ENCODE peak calls at places on chromosomes 12 and 14, in eight cellular contexts. Y, A, P, I, K, V, T and O are unnamed samples.

GRCh38 chr12:127770123-127770522 is 496.8 kb upstream of the TMEM132C start:
- DNase-seq in A (no peak), K (no peak), I (no peak), P (no peak), V (no peak), Y (no peak), T (no peak), O (no peak)

GRCh38 chr14:26394114-26394855 is 203.5 kb downstream of the NOVA1 start:
- DNase-seq in T (no peak), Y (peak; percentile 26), A (no peak), K (no peak), I (no peak), V (peak; percentile 36), P (no peak), O (no peak)

GRCh38 chr12:98821849-98822248 is 176.8 kb downstream of the APAF1 start:
- DNase-seq in V (no peak), A (no peak), I (no peak), K (no peak), T (peak; percentile 44), Y (no peak), P (no peak), O (no peak)

GRCh38 chr14:104554088-104554607 is 25.4 kb upstream of the C14orf180 start:
- DNase-seq in A (no peak), V (no peak), I (no peak), Y (peak; percentile 1), K (no peak), P (no peak), T (peak; percentile 3), O (no peak)

GRCh38 chr14:38419579-38419978 is 163.7 kb upstream of the CLEC14A start:
- DNase-seq in V (peak; percentile 30), A (no peak), K (no peak), Y (no peak), P (no peak), T (no peak), I (no peak), O (no peak)

GRCh38 chr12:81610955-81611889 is 147.9 kb downstream of the PPFIA2 start:
- DNase-seq in A (no peak), P (no peak), K (no peak), T (no peak), I (no peak), Y (no peak), V (peak; percentile 33), O (no peak)

GRCh38 chr14:92686411-92686762 is 62.0 kb downstream of the LGMN start:
- DNase-seq in V (no peak), K (no peak), I (no peak), A (no peak), T (no peak), Y (no peak), P (no peak), O (no peak)

GRCh38 chr12:124184456-124184855 is 110.4 kb upstream of the RFLNA start:
- DNase-seq in K (no peak), P (no peak), T (no peak), I (no peak), Y (no peak), V (no peak), A (no peak), O (no peak)

GRCh38 chr12:93632383-93632782 is 44.8 kb upstream of the CRADD start:
- DNase-seq in P (no peak), V (no peak), K (no peak), A (no peak), T (no peak), I (no peak), Y (no peak), O (no peak)

GRCh38 chr12:111685322-111685810 is 390 bp downstream of the BRAP start:
- DNase-seq in K (no peak), V (no peak), I (no peak), Y (no peak), P (no peak), A (no peak), T (no peak), O (peak; percentile 58)

GRCh38 chr14:81341405-81342180 is 58.5 kb downstream of the STON2 start:
- DNase-seq in T (no peak), Y (no peak), V (no peak), K (no peak), A (no peak), P (no peak), I (no peak), O (no peak)

GRCh38 chr12:96130396-96131059 is 63.6 kb upstream of the ELK3 start:
- DNase-seq in P (no peak), Y (peak; percentile 19), A (no peak), K (no peak), T (no peak), I (no peak), V (no peak), O (no peak)

GRCh38 chr14:66495214-66496098 is 9.3 kb downstream of the CCDC196 start:
- DNase-seq in A (no peak), I (peak; percentile 16), Y (peak; percentile 66), T (peak; percentile 46), P (peak; percentile 24), K (peak; percentile 68), V (peak; percentile 62), O (no peak)

GRCh38 chr14:95452176-95452889 is 64.1 kb downstream of the SYNE3 start:
- DNase-seq in P (no peak), I (no peak), A (no peak), Y (no peak), K (peak; percentile 3), V (peak; percentile 35), T (no peak), O (no peak)

GRCh38 chr12:31339831-31340622 is 14.1 kb upstream of the SINHCAF start:
- DNase-seq in A (no peak), P (no peak), V (no peak), K (no peak), T (no peak), I (no peak), Y (no peak), O (no peak)

GRCh38 chr14:74426202-74426582 is at the start of gene SYNDIG1L:
- DNase-seq in P (no peak), I (peak; percentile 6), Y (no peak), A (no peak), T (no peak), K (no peak), V (no peak), O (no peak)

GRCh38 chr12:121326996-121327674 is 25.1 kb downstream of the ANAPC5 start:
- DNase-seq in K (no peak), A (no peak), Y (peak; percentile 69), T (no peak), P (no peak), V (no peak), I (peak; percentile 66), O (no peak)

DNA sequence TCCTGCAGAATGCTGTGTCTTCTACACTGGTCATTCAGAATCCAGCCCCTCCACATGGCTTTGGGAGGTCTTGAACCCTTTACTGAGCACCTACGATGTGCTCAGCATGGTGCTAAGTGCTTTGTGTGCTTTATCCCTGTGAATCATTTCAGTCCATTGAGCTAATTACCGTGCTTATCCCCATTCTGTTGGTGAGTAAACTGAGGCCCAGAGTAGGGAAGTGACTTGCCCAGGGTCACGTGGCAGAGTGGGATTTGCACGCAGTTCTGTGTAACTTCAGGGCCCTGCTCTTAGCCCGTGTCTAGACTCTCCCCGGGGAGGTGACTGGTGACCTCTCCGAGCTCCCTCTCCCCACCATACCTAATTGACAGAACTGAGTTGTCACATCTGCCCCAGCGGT is 27.4 kb downstream of the MVK start:
- DNase-seq in P (no peak), Y (no peak), K (no peak), I (no peak), T (no peak), V (no peak), A (no peak), O (no peak)
- H3K27ac ChIP-seq in P (no peak overlapping the region), Y (no peak overlapping the region), K (no peak overlapping the region), I (no peak overlapping the region), T (no peak overlapping the region), V (no peak overlapping the region), A (no peak overlapping the region), O (no peak overlapping the region)

GRCh38 chr14:23323838-23324454 is 2.7 kb downstream of the PABPN1 start:
- DNase-seq in Y (no peak), P (no peak), A (no peak), I (no peak), T (no peak), V (no peak), K (no peak), O (no peak)

GRCh38 chr14:23320584-23321571 is at the start of gene PABPN1:
- DNase-seq in K (peak; percentile 100), P (peak; percentile 99), A (peak; percentile 98), I (peak; percentile 99), Y (peak; percentile 99), V (peak; percentile 100), T (peak; percentile 100), O (peak; percentile 100)

GRCh38 chr14:23321572-23322547 is 603 bp downstream of the PABPN1 start:
- DNase-seq in I (no peak), Y (peak; percentile 51), V (peak; percentile 58), K (peak; percentile 46), A (peak; percentile 58), P (peak; percentile 18), T (peak; percentile 44), O (peak; percentile 83)

GRCh38 chr14:23324455-23324846 is 3.2 kb downstream of the PABPN1 start:
- DNase-seq in K (no peak), V (no peak), I (no peak), T (no peak), P (no peak), A (no peak), Y (no peak), O (no peak)

GRCh38 chr14:23322568-23323517 is 1.6 kb downstream of the PABPN1 start:
- DNase-seq in T (no peak), K (no peak), V (no peak), I (no peak), P (no peak), A (no peak), Y (no peak), O (no peak)
- H3K27ac ChIP-seq in T (peak overlapping the region; percentile 98), K (peak overlapping the region; percentile 94), V (peak overlapping the region; percentile 4), I (peak overlapping the region; percentile 90), P (peak overlapping the region; percentile 76), A (peak overlapping the region; percentile 97), Y (no peak overlapping the region), O (peak overlapping the region; percentile 98)

DNA sequence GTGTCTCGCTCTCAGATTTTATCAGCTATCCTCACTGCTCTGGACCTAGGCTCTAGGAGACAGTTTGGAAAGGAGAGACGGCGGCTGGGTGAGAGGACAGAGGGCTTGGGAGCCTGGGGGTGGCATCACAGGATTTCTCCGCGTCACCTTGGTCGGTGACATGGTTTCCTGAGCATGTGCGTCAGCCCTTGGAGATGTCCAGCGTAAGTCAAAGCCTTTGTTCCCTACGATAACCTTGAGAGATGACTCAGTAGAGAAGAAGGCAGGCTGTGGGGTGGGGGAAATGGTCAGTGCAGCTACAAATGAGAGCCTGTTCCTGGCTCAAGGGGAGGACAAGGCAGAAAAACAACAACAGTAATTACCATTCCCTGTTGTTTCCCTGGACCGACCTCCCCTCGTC is 90.2 kb upstream of the TBX3 start:
- DNase-seq in Y (no peak), K (peak; percentile 32), P (no peak), T (no peak), V (no peak), I (no peak), A (no peak), O (no peak)
- H3K27ac ChIP-seq in Y (no peak overlapping the region), K (no peak overlapping the region), P (no peak overlapping the region), T (no peak overlapping the region), V (no peak overlapping the region), I (no peak overlapping the region), A (no peak overlapping the region), O (no peak overlapping the region)

GRCh38 chr12:48022180-48022521 is 17.9 kb upstream of the COL2A1 start:
- DNase-seq in A (no peak), K (no peak), P (no peak), V (no peak), T (no peak), Y (no peak), I (no peak), O (no peak)
- H3K27ac ChIP-seq in A (no peak overlapping the region), K (no peak overlapping the region), P (no peak overlapping the region), V (no peak overlapping the region), T (no peak overlapping the region), Y (no peak overlapping the region), I (no peak overlapping the region), O (no peak overlapping the region)